ENCODE peak calls at places on chromosomes 11 and 22, in nine cellular contexts. S, N, P, J, V, O, A, M and B are unnamed samples.

GRCh38 chr22:20272174-20272573 is 4.1 kb upstream of the RTN4R start:
- DNase-seq in S (no peak), N (no peak), P (no peak), J (no peak), V (no peak), O (no peak), A (no peak), M (no peak), B (no peak)

GRCh38 chr22:37121887-37122591 is 12.5 kb upstream of the TMPRSS6 start:
- DNase-seq in S (no peak), N (peak), P (peak), J (peak), V (no peak), O (peak), A (peak), M (peak), B (peak)

GRCh38 chr11:47269002-47269828 is 718 bp upstream of the MADD start:
- DNase-seq in S (peak), N (peak), P (peak), J (peak), V (peak), O (peak), A (peak), M (peak), B (peak)

GRCh38 chr22:45072322-45072903 is 62.6 kb upstream of the PHF21B start:
- DNase-seq in S (no peak), N (no peak), P (no peak), J (peak), V (no peak), O (peak), A (peak), M (peak), B (no peak)

GRCh38 chr11:22688914-22689313 is 22.5 kb downstream of the GAS2 start:
- DNase-seq in S (no peak), N (no peak), P (no peak), J (no peak), V (no peak), O (no peak), A (no peak), M (no peak), B (no peak)

GRCh38 chr11:4826425-4826824 is 5.3 kb downstream of the OR51F2 start:
- DNase-seq in S (no peak), N (no peak), P (peak), J (peak), V (no peak), O (no peak), A (no peak), M (peak), B (no peak)

GRCh38 chr11:32435152-32435480 is 223 bp downstream of the WT1 start:
- DNase-seq in S (no peak), N (no peak), P (no peak), J (peak), V (no peak), O (no peak), A (no peak), M (peak), B (peak)

GRCh38 chr11:68436162-68436888 is 24.2 kb upstream of the PPP6R3 start:
- DNase-seq in S (no peak), N (no peak), P (no peak), J (no peak), V (no peak), O (no peak), A (no peak), M (no peak), B (no peak)

GRCh38 chr22:45503816-45504702 is 1.4 kb downstream of the FBLN1 start:
- DNase-seq in S (peak), N (no peak), P (no peak), J (peak), V (no peak), O (peak), A (peak), M (peak), B (peak)

GRCh38 chr11:118060081-118060661 is 16.7 kb upstream of the TMPRSS4 start:
- DNase-seq in S (peak), N (no peak), P (no peak), J (no peak), V (no peak), O (no peak), A (no peak), M (no peak), B (no peak)

GRCh38 chr11:61607426-61607825 is 26.6 kb upstream of the SYT7 start:
- DNase-seq in S (no peak), N (no peak), P (no peak), J (no peak), V (no peak), O (no peak), A (no peak), M (no peak), B (no peak)

GRCh38 chr22:35307372-35307771 is 7.7 kb downstream of the TOM1 start:
- DNase-seq in S (peak), N (no peak), P (no peak), J (no peak), V (no peak), O (no peak), A (no peak), M (no peak), B (no peak)

GRCh38 chr11:86669424-86669823 is 3.0 kb downstream of the ME3 start:
- DNase-seq in S (no peak), N (no peak), P (no peak), J (no peak), V (no peak), O (no peak), A (no peak), M (no peak), B (no peak)

GRCh38 chr11:67120881-67121710 is 2.0 kb downstream of the KDM2A start:
- DNase-seq in S (no peak), N (no peak), P (no peak), J (no peak), V (no peak), O (peak), A (peak), M (peak), B (no peak)

GRCh38 chr11:16769386-16769785 is 30.9 kb downstream of the C11orf58 start:
- DNase-seq in S (no peak), N (no peak), P (no peak), J (no peak), V (no peak), O (no peak), A (no peak), M (no peak), B (no peak)

GRCh38 chr22:27378994-27379393 is 422.6 kb downstream of the MN1 start:
- DNase-seq in S (no peak), N (no peak), P (peak), J (no peak), V (no peak), O (no peak), A (no peak), M (no peak), B (no peak)

GRCh38 chr11:128240546-128240945 is 346.8 kb downstream of the ETS1 start:
- DNase-seq in S (no peak), N (no peak), P (no peak), J (no peak), V (no peak), O (no peak), A (no peak), M (peak), B (no peak)